ENCODE peak calls at places on chromosomes 3 and 15, in seven cellular contexts. Z, I, G, S, T, L and N are unnamed samples.

GRCh38 chr3:176219970-176220369 is 977.3 kb downstream of the TBL1XR1 start:
- DNase-seq in Z (no peak), L (no peak), G (no peak), S (no peak), T (no peak), I (no peak), N (no peak)

GRCh38 chr3:5197470-5198312 is 10.2 kb downstream of the EDEM1 start:
- DNase-seq in S (no peak), T (no peak), L (no peak), I (no peak), Z (peak; percentile 62), G (no peak), N (no peak)

GRCh38 chr15:25670025-25670554 is 193.0 kb downstream of the ATP10A start:
- DNase-seq in T (peak; percentile 82), G (no peak), Z (peak; percentile 89), S (peak; percentile 64), L (peak; percentile 90), I (peak; percentile 69), N (peak; percentile 84)

GRCh38 chr3:67534594-67534993 is 119.8 kb downstream of the SUCLG2 start:
- DNase-seq in L (no peak), T (no peak), Z (no peak), I (no peak), G (no peak), S (no peak), N (no peak)

GRCh38 chr3:100975714-100976113 is 17.5 kb downstream of the ABI3BP start:
- DNase-seq in L (no peak), I (no peak), S (no peak), Z (no peak), T (no peak), G (no peak), N (no peak)

GRCh38 chr3:177813322-177813721 is 616.0 kb upstream of the TBL1XR1 start:
- DNase-seq in T (no peak), I (peak; percentile 48), Z (peak; percentile 73), L (no peak), G (no peak), S (peak; percentile 44), N (no peak)

GRCh38 chr15:77474987-77475385 is 54.3 kb downstream of the HMG20A start:
- DNase-seq in T (peak; percentile 29), S (no peak), Z (no peak), I (no peak), G (no peak), L (no peak), N (no peak)

GRCh38 chr3:107067421-107067820 is 309.8 kb upstream of the CCDC54 start:
- DNase-seq in G (no peak), S (no peak), I (no peak), T (no peak), Z (no peak), L (no peak), N (no peak)

GRCh38 chr15:39317225-39317624 is 263.7 kb upstream of the THBS1 start:
- DNase-seq in G (no peak), L (no peak), S (no peak), T (no peak), I (no peak), Z (no peak), N (no peak)

GRCh38 chr15:25739687-25740121 is 123.4 kb downstream of the ATP10A start:
- DNase-seq in Z (peak; percentile 49), L (no peak), I (no peak), T (peak; percentile 50), G (no peak), S (no peak), N (peak; percentile 34)

GRCh38 chr3:197516517-197516889 is 39.3 kb downstream of the BDH1 start:
- DNase-seq in S (no peak), G (peak; percentile 57), I (no peak), T (peak; percentile 47), Z (peak; percentile 93), L (no peak), N (no peak)

GRCh38 chr15:50134524-50135024 is 15.5 kb upstream of the ATP8B4 start:
- DNase-seq in Z (peak; percentile 85), T (no peak), I (no peak), S (no peak), G (no peak), L (no peak), N (no peak)

GRCh38 chr3:96813134-96813819 is 1.1 kb upstream of the EPHA6 start:
- DNase-seq in T (peak; percentile 83), I (peak; percentile 51), Z (peak; percentile 73), L (peak; percentile 74), G (no peak), S (peak; percentile 29), N (peak; percentile 86)

GRCh38 chr3:71723452-71724170 is 1.6 kb downstream of the EIF4E3 start:
- DNase-seq in I (no peak), Z (no peak), T (no peak), L (no peak), S (no peak), G (no peak), N (no peak)

GRCh38 chr3:53970656-53971055 is 79.0 kb upstream of the SELENOK start:
- DNase-seq in T (no peak), I (no peak), L (no peak), G (no peak), S (no peak), Z (no peak), N (peak; percentile 22)

GRCh38 chr15:90075420-90076289 is 26.6 kb downstream of the IDH2 start:
- DNase-seq in Z (no peak), I (no peak), L (no peak), S (no peak), T (no peak), G (no peak), N (no peak)

GRCh38 chr3:157261000-157261399 is 101.1 kb upstream of the CCNL1 start:
- DNase-seq in G (no peak), Z (peak; percentile 84), I (no peak), S (no peak), L (no peak), T (no peak), N (no peak)

GRCh38 chr3:81974754-81975153 is 213.3 kb upstream of the GBE1 start:
- DNase-seq in T (no peak), G (no peak), S (no peak), L (no peak), Z (no peak), I (no peak), N (peak; percentile 59)

GRCh38 chr3:2950159-2950558 is 160.0 kb downstream of the IL5RA start:
- DNase-seq in T (no peak), G (no peak), Z (no peak), S (no peak), L (no peak), I (no peak), N (no peak)

GRCh38 chr3:147191795-147192385 is 214.5 kb downstream of the ZIC4 start:
- DNase-seq in L (no peak), S (no peak), T (peak; percentile 37), Z (peak; percentile 82), G (peak; percentile 52), I (no peak), N (peak; percentile 48)

GRCh38 chr15:79025201-79025600 is 65.4 kb downstream of the RASGRF1 start:
- DNase-seq in G (no peak), L (no peak), T (peak; percentile 70), Z (no peak), I (no peak), S (no peak), N (no peak)

GRCh38 chr3:187227658-187228258 is 30.5 kb downstream of the RTP1 start:
- DNase-seq in L (no peak), S (no peak), G (no peak), Z (peak; percentile 52), T (no peak), I (no peak), N (no peak)

GRCh38 chr15:78732634-78733033 is 78.6 kb downstream of the ADAMTS7 start:
- DNase-seq in S (no peak), I (no peak), Z (no peak), L (no peak), T (no peak), G (no peak), N (no peak)

GRCh38 chr3:49278548-49278947 is 1.5 kb upstream of the C3orf62 start:
- DNase-seq in L (no peak), T (no peak), I (no peak), S (no peak), G (no peak), Z (no peak), N (no peak)

GRCh38 chr3:49279376-49279775 is 2.3 kb upstream of the C3orf62 start:
- DNase-seq in I (no peak), G (peak; percentile 45), T (no peak), S (no peak), Z (no peak), L (no peak), N (no peak)

GRCh38 chr3:49276475-49277356 is at the start of gene C3orf62:
- DNase-seq in I (peak; percentile 95), S (peak; percentile 91), L (peak; percentile 96), G (peak; percentile 38), Z (peak; percentile 84), T (no peak), N (peak; percentile 11)

GRCh38 chr3:49273825-49274532 is 3.1 kb downstream of the C3orf62 start:
- DNase-seq in G (no peak), Z (no peak), I (no peak), L (no peak), S (no peak), T (no peak), N (no peak)

GRCh38 chr3:49277357-49277723 is 308 bp upstream of the C3orf62 start:
- DNase-seq in S (peak; percentile 36), T (no peak), L (no peak), Z (no peak), G (no peak), I (no peak), N (no peak)
- H3K4me3 ChIP-seq in S (peak overlapping the region; percentile 48), T (no peak overlapping the region), L (peak overlapping the region; percentile 54), Z (peak overlapping the region; percentile 44), G (peak overlapping the region; percentile 54), I (peak overlapping the region; percentile 70), N (no peak overlapping the region)

DNA sequence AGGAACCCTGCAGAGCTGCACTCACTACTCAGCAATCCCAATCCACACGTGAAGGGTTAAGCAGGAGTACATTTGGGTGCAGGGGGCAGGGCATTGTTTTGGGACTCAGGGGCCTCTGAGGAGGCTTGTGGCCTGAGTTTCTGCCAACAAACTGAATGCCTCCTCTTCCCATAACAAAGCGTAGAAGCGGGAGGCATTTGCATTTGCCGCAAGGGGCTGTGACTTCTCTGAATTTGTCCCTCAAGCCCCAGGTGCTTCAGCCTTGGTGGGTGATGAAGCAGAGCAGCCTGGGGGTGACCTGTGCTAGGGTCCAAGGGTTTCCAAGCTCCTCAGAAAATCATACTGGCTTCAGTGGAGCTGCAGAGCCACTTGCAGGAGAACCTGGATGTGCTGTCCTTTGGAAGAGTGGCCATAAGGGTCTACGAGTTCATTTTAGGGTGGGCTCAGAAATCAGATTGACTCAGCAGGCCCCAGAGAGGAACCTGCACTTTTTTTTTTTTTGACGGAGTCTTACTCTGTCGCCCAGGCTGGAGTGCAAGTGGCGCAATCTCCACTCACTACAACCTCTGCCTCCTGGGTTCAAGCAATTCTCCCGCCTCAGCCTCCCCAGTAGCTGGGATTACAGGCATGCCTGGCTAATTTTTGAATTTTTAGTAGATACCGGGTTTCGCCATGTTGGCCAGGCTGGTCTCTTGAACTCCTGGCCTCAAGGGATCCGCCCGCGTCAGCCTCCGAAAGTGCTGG is 1.4 kb upstream of the RPSA start:
- DNase-seq in Z (no peak), T (no peak), I (no peak), L (no peak), S (no peak), G (no peak), N (peak; percentile 87)
- H3K4me3 ChIP-seq in Z (no peak overlapping the region), T (no peak overlapping the region), I (peak overlapping the region; percentile 87), L (no peak overlapping the region), S (peak overlapping the region; percentile 8), G (no peak overlapping the region), N (peak overlapping the region; percentile 75)

GRCh38 chr3:117610156-117610555 is 900.6 kb downstream of the TUSC7 start:
- DNase-seq in G (no peak), L (peak; percentile 73), I (no peak), Z (no peak), S (no peak), T (no peak), N (no peak)
- H3K4me3 ChIP-seq in G (no peak overlapping the region), L (no peak overlapping the region), I (no peak overlapping the region), Z (no peak overlapping the region), S (no peak overlapping the region), T (no peak overlapping the region), N (no peak overlapping the region)

GRCh38 chr3:23611737-23612295 is 193.9 kb upstream of the UBE2E1 start:
- DNase-seq in G (no peak), I (peak; percentile 87), T (no peak), S (peak; percentile 65), L (peak; percentile 87), Z (peak; percentile 82), N (no peak)
- H3K4me3 ChIP-seq in G (no peak overlapping the region), I (peak overlapping the region; percentile 44), T (no peak overlapping the region), S (no peak overlapping the region), L (peak overlapping the region; percentile 45), Z (no peak overlapping the region), N (no peak overlapping the region)